ENCODE peak calls at places on chromosomes 13 and 19, in six cellular contexts. F, Q, C, G, D and S are unnamed samples.

GRCh38 chr13:109672545-109672944 is 113.8 kb downstream of the IRS2 start:
- DNase-seq in F (no peak), Q (no peak), C (no peak), G (no peak), D (no peak), S (no peak)

GRCh38 chr13:109642358-109642757 is 144.0 kb downstream of the IRS2 start:
- DNase-seq in F (no peak), Q (no peak), C (no peak), G (no peak), D (no peak), S (no peak)

GRCh38 chr13:97802213-97802612 is 151.3 kb upstream of the IPO5 start:
- DNase-seq in F (no peak), Q (no peak), C (no peak), G (no peak), D (no peak), S (no peak)

GRCh38 chr19:30428856-30429255 is 56.7 kb downstream of the ZNF536 start:
- DNase-seq in F (no peak), Q (no peak), C (no peak), G (no peak), D (no peak), S (no peak)

GRCh38 chr13:60329221-60329983 is 67.6 kb upstream of the TDRD3 start:
- DNase-seq in F (peak), Q (peak), C (peak), G (peak), D (peak), S (no peak)

GRCh38 chr19:35045667-35046300 is 4.3 kb downstream of the HPN start:
- DNase-seq in F (no peak), Q (no peak), C (no peak), G (no peak), D (peak), S (no peak)

GRCh38 chr13:97109256-97109655 is 112.9 kb upstream of the MBNL2 start:
- DNase-seq in F (no peak), Q (no peak), C (no peak), G (no peak), D (no peak), S (no peak)

GRCh38 chr13:77062097-77062496 is 35.1 kb upstream of the FBXL3 start:
- DNase-seq in F (no peak), Q (no peak), C (no peak), G (no peak), D (no peak), S (no peak)

GRCh38 chr13:73767191-73767741 is 366.9 kb downstream of the KLF12 start:
- DNase-seq in F (no peak), Q (no peak), C (no peak), G (peak), D (no peak), S (no peak)

GRCh38 chr19:41531438-41532311 is 44.3 kb upstream of the CEACAM21 start:
- DNase-seq in F (peak), Q (peak), C (no peak), G (no peak), D (peak), S (no peak)

GRCh38 chr19:43595605-43595998 is 332 bp downstream of the IRGQ start:
- DNase-seq in F (no peak), Q (peak), C (no peak), G (no peak), D (no peak), S (no peak)

GRCh38 chr19:38298841-38299680 is 5.0 kb upstream of the C19orf33 start:
- DNase-seq in F (no peak), Q (no peak), C (no peak), G (no peak), D (no peak), S (no peak)
- TF ChIP-seq POLR2AphosphoS5 in F (no peak), Q (no peak), C (no peak), G (no peak), D (no peak), S (peak)

GRCh38 chr19:6458695-6459355 is 767 bp downstream of the SLC25A23 start:
- DNase-seq in F (peak), Q (peak), C (no peak), G (no peak), D (no peak), S (no peak)

GRCh38 chr19:6459356-6460098 is at the start of gene SLC25A23:
- DNase-seq in F (peak), Q (peak), C (peak), G (peak), D (peak), S (peak)

GRCh38 chr19:6464070-6464873 is at the start of gene CRB3:
- DNase-seq in F (peak), Q (peak), C (peak), G (peak), D (no peak), S (peak)

GRCh38 chr19:6457958-6458694 is 1.5 kb downstream of the SLC25A23 start:
- DNase-seq in F (no peak), Q (no peak), C (no peak), G (no peak), D (peak), S (no peak)

DNA sequence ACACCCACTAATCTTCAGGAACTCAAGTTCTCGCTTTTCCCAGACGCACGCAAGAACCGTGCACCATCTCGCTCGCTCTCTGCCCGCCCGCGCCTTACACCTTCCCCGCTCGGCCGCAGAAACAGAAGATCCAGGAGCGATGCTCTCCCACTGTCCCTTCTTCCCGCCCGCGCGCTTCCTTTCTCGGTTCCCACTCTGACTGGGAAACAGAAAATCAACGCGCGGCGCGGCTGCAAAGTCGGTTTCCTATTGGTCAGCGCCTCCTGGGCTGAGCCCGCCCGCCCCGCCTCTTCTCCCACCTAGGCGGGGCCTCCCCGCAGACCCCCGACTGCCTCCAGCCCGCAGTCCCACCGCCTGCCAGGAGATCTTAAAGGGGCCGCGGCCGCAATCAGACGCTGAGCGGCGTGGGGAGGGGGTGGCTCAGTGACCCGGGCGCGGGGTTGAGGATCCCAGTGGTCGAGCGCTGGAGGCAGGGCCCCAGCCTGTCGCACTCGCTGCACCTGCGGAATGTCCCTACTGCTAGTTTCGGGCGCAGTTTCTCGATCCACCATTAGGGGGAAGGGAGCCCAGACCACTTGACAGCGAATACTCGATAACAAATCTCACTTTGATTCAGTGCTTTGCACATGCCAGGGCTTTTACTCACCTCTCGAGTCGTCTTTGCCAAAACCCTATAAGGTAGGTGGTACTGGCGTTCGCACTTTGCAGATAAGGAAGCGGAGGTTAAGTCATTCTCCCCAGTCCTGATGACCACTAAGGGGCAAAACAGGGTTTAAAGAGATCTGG is 700 bp upstream of the SLC25A23 start:
- DNase-seq in F (peak), Q (peak), C (peak), G (peak), D (peak), S (peak)
- TF ChIP-seq EP300 in F (no peak), Q (no peak), C (no peak), G (no peak), D (no peak), S (no peak)

GRCh38 chr13:26855071-26855470 is 94.5 kb upstream of the GPR12 start:
- DNase-seq in F (no peak), Q (no peak), C (no peak), G (no peak), D (no peak), S (no peak)

GRCh38 chr13:26855921-26856320 is 95.3 kb upstream of the GPR12 start:
- DNase-seq in F (no peak), Q (no peak), C (no peak), G (no peak), D (no peak), S (no peak)

DNA sequence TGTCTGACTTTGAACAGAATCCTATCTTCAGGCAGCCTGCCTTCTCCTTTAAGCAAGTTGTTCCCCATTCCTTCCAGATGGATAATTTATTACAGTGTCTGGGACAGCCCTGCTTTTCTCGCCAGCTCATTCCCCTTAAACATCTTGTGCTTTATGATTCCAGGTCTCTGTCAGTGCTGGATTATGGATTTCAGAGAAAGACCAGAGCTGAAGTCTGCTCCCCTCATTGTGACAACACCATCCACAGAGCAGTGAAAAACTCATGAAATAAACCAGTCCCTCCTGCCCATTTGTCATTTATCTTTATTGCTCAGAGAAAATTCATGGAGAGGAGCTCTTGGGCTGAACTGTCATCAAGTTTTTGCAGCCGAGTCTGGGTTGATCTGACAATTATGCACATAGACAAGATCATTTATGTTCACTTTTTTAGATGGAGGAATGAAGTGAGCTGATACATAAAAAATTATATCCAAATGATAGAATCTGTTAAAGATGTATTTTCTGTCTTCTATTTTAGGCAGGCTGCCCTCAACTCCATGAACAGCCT is 92.8 kb upstream of the GPR12 start:
- DNase-seq in F (no peak), Q (no peak), C (no peak), G (no peak), D (no peak), S (no peak)
- TF ChIP-seq POLR2AphosphoS5 in F (no peak), Q (peak), C (no peak), G (no peak), D (no peak), S (no peak)

GRCh38 chr19:51784922-51785690 is 9.9 kb upstream of the FPR3 start:
- DNase-seq in F (no peak), Q (peak), C (no peak), G (no peak), D (peak), S (peak)
- TF ChIP-seq EP300 in F (no peak), Q (no peak), C (no peak), G (no peak), D (peak), S (no peak)

DNA sequence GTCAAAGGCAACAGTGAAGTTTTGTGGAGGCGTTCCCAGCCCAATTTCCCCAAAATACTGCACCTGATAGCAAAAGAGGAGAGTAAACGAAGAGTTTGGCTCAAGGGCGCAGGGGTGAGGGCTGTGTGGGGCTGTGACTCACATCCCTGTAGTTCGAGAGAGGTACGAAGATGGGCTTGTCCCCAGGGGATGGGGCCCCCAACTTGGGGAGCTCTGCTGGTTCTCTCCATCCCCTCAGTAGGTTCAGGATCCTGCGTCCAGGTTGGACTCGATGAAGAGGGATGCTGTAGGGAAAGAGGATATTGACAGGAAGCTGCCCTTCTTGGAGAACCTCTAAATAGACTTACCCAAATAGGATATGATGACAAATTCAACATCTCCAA is 3.4 kb downstream of the NAPSA start:
- DNase-seq in F (no peak), Q (no peak), C (no peak), G (no peak), D (no peak), S (no peak)
- TF ChIP-seq POLR2AphosphoS5 in F (no peak), Q (no peak), C (no peak), G (no peak), D (no peak), S (no peak)

DNA sequence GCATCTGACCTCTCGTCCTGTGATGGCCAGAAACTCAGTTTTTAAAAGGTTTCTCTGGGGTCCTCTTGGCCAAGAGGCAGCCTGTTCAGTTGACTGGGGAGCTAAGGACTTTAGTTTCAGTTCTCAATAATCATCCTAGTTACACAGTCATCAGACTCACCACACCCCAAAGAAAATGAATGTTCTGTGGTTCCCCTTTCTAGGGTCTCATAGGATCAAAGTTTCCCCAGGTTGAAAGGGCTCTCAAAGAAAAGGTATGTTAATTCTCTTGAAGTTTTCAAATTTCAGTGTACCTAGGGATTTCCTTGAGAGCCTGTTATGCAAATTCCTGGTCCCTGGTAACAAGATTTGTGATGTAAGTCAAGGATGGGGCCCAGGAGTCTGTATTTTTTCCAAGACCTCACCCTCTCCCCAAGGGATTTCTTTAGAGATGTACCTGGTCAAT is 94.9 kb downstream of the FAM216B start:
- DNase-seq in F (no peak), Q (no peak), C (peak), G (no peak), D (no peak), S (no peak)
- TF ChIP-seq EP300 in F (no peak), Q (no peak), C (no peak), G (no peak), D (no peak), S (no peak)

DNA sequence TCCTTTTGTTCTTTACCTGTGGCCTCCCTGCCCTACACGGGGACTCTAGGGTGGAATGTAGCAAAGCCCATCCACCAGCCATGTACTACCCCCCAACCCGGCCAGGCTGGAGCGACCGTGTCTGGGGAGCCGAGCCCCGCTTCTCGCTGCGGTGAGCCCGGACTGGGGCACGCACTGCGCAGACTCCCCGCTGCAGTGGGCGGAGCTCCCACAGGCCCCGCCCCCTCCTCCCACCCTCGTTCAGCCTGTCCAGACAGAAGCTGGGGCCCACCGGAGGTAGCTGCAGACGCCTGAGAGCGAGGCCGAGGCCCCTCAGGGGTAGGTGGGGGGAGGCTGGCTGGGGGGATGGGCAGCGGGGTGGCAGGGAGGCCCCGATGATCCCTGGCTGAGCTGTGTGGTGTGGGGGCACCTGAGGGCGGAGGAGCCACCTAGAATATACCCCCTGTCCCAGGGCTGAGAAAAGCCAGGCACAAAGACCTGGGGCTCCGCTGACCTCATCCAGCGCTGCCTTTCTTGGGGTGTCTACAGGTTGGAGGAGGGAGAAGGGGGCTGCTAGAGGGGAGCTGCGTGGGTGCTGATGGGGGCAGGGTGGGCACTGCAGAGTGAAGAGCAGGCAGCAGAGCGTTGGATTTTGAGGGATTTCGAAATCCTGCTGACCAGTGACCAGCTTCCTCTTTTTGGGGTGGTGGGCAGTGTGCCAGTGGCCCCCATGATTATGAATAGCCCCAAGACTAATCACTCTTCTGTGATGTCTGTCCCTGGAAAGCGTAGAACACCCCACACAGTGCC is 17.3 kb downstream of the PLD3 start:
- DNase-seq in F (peak), Q (peak), C (peak), G (no peak), D (peak), S (peak)
- TF ChIP-seq POLR2AphosphoS5 in F (no peak), Q (no peak), C (peak), G (no peak), D (peak), S (peak)

GRCh38 chr13:42181381-42181953 is 90.5 kb upstream of the AKAP11 start:
- DNase-seq in F (no peak), Q (no peak), C (no peak), G (no peak), D (no peak), S (peak)
- TF ChIP-seq EP300 in F (no peak), Q (no peak), C (no peak), G (no peak), D (no peak), S (no peak)

GRCh38 chr13:50080158-50080855 is 65.1 kb downstream of the KCNRG start:
- DNase-seq in F (no peak), Q (peak), C (no peak), G (peak), D (peak), S (no peak)

GRCh38 chr13:50080856-50081105 is 65.5 kb downstream of the KCNRG start:
- DNase-seq in F (no peak), Q (no peak), C (no peak), G (no peak), D (no peak), S (no peak)

GRCh38 chr13:50081899-50082425 is 66.7 kb downstream of the KCNRG start:
- DNase-seq in F (peak), Q (peak), C (peak), G (peak), D (peak), S (peak)

GRCh38 chr13:50082426-50083283 is 67.4 kb downstream of the KCNRG start:
- DNase-seq in F (peak), Q (peak), C (no peak), G (peak), D (peak), S (peak)

DNA sequence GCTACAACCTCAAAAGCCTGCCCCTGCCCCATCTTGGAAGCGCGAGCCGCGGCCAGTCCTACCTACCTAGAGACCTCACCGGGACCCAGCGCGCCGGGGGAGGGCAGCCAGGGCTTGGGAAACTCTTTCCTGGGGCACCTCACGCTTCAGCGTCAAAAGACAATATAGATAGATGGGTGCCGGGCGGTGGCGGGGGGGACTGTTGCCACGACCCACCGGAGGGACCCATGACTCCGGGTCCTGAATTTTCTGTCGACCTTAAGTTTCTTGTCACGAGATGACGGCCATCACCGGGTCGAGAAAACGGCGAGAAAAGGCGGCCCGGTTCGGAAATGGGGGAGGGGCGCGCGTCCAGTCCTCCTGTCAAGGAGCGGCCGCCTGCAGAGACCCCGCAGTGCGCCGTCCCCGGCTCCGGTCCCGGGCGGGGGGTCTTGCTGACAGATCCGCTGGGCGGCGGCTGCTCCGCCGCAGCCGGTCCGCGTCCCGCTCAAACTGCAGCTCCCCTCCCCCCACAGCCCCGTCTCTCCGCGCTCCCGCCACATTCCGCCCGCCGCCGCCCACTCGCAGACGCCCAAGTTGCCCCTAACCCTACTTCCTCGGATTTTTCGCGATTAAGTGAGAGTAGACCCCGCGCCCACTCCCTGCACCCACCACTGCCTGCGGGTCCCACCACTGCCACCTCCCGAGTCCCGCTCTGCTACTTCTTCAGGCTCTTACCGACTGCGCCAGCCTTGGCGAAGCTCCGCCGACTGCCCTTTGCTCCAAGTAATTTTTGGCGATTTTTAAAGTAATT is 66.1 kb downstream of the KCNRG start:
- DNase-seq in F (peak), Q (peak), C (no peak), G (no peak), D (peak), S (peak)
- TF ChIP-seq POLR2AphosphoS5 in F (no peak), Q (no peak), C (no peak), G (no peak), D (peak), S (no peak)

GRCh38 chr19:5904302-5905071 is at the start of gene VMAC:
- DNase-seq in F (peak), Q (peak), C (peak), G (peak), D (peak), S (peak)
- TF ChIP-seq EP300 in F (no peak), Q (no peak), C (no peak), G (no peak), D (no peak), S (no peak)